ENCODE peak calls at places on chromosomes 6 and 20, in four cellular contexts. One of them, this sample, is unnamed.

GRCh38 chr6:17562636-17563035 is 37.5 kb upstream of the FAM8A1 start:
- DNase-seq in fibroblast of mammary gland: no peak
- DNase-seq in stimulated activated CD8-positive, alpha-beta memory T cell treated with anti-CD3 and anti-CD28 coated beads, Interleukin-4, amount 100 ng/mL, for 48 hours: no peak
- DNase-seq in left lobe of liver: no peak
- DNase-seq in this sample: no peak

GRCh38 chr6:10112871-10113584 is 301.8 kb downstream of the TFAP2A start:
- DNase-seq in fibroblast of mammary gland: no peak
- DNase-seq in stimulated activated CD8-positive, alpha-beta memory T cell treated with anti-CD3 and anti-CD28 coated beads, Interleukin-4, amount 100 ng/mL, for 48 hours: no peak
- DNase-seq in left lobe of liver: no peak
- DNase-seq in this sample: no peak

GRCh38 chr6:15058200-15059070 is 187.4 kb upstream of the JARID2 start:
- DNase-seq in fibroblast of mammary gland: no peak
- DNase-seq in stimulated activated CD8-positive, alpha-beta memory T cell treated with anti-CD3 and anti-CD28 coated beads, Interleukin-4, amount 100 ng/mL, for 48 hours: no peak
- DNase-seq in left lobe of liver: no peak
- DNase-seq in this sample: no peak

GRCh38 chr6:66865771-66866170 is 1158.7 kb upstream of the EYS start:
- DNase-seq in fibroblast of mammary gland: peak
- DNase-seq in stimulated activated CD8-positive, alpha-beta memory T cell treated with anti-CD3 and anti-CD28 coated beads, Interleukin-4, amount 100 ng/mL, for 48 hours: no peak
- DNase-seq in left lobe of liver: no peak
- DNase-seq in this sample: no peak

GRCh38 chr6:5143625-5144311 is 58.6 kb downstream of the PPP1R3G start:
- DNase-seq in fibroblast of mammary gland: peak
- DNase-seq in stimulated activated CD8-positive, alpha-beta memory T cell treated with anti-CD3 and anti-CD28 coated beads, Interleukin-4, amount 100 ng/mL, for 48 hours: peak
- DNase-seq in left lobe of liver: peak
- DNase-seq in this sample: peak

GRCh38 chr6:77454386-77454785 is 8.9 kb downstream of the HTR1B start:
- DNase-seq in fibroblast of mammary gland: no peak
- DNase-seq in stimulated activated CD8-positive, alpha-beta memory T cell treated with anti-CD3 and anti-CD28 coated beads, Interleukin-4, amount 100 ng/mL, for 48 hours: no peak
- DNase-seq in left lobe of liver: no peak
- DNase-seq in this sample: no peak

GRCh38 chr20:62728028-62728780 is 19.6 kb downstream of the NTSR1 start:
- DNase-seq in fibroblast of mammary gland: no peak
- DNase-seq in stimulated activated CD8-positive, alpha-beta memory T cell treated with anti-CD3 and anti-CD28 coated beads, Interleukin-4, amount 100 ng/mL, for 48 hours: no peak
- DNase-seq in left lobe of liver: no peak
- DNase-seq in this sample: no peak

GRCh38 chr6:25150031-25150430 is 129.1 kb upstream of the CARMIL1 start:
- DNase-seq in fibroblast of mammary gland: no peak
- DNase-seq in stimulated activated CD8-positive, alpha-beta memory T cell treated with anti-CD3 and anti-CD28 coated beads, Interleukin-4, amount 100 ng/mL, for 48 hours: no peak
- DNase-seq in left lobe of liver: no peak
- DNase-seq in this sample: no peak

GRCh38 chr20:20666359-20666758 is 46.1 kb downstream of the RALGAPA2 start:
- DNase-seq in fibroblast of mammary gland: no peak
- DNase-seq in stimulated activated CD8-positive, alpha-beta memory T cell treated with anti-CD3 and anti-CD28 coated beads, Interleukin-4, amount 100 ng/mL, for 48 hours: no peak
- DNase-seq in left lobe of liver: no peak
- DNase-seq in this sample: peak

GRCh38 chr6:14754636-14755513 is 491.0 kb upstream of the JARID2 start:
- DNase-seq in fibroblast of mammary gland: no peak
- DNase-seq in stimulated activated CD8-positive, alpha-beta memory T cell treated with anti-CD3 and anti-CD28 coated beads, Interleukin-4, amount 100 ng/mL, for 48 hours: peak
- DNase-seq in left lobe of liver: no peak
- DNase-seq in this sample: no peak

GRCh38 chr6:166433096-166433495 is 50.4 kb upstream of the MPC1 start:
- DNase-seq in fibroblast of mammary gland: no peak
- DNase-seq in stimulated activated CD8-positive, alpha-beta memory T cell treated with anti-CD3 and anti-CD28 coated beads, Interleukin-4, amount 100 ng/mL, for 48 hours: no peak
- DNase-seq in left lobe of liver: no peak
- DNase-seq in this sample: no peak

GRCh38 chr6:21371676-21372161 is 221.8 kb upstream of the SOX4 start:
- DNase-seq in fibroblast of mammary gland: peak
- DNase-seq in stimulated activated CD8-positive, alpha-beta memory T cell treated with anti-CD3 and anti-CD28 coated beads, Interleukin-4, amount 100 ng/mL, for 48 hours: no peak
- DNase-seq in left lobe of liver: no peak
- DNase-seq in this sample: no peak

GRCh38 chr6:129047834-129048233 is 164.9 kb downstream of the LAMA2 start:
- DNase-seq in fibroblast of mammary gland: no peak
- DNase-seq in stimulated activated CD8-positive, alpha-beta memory T cell treated with anti-CD3 and anti-CD28 coated beads, Interleukin-4, amount 100 ng/mL, for 48 hours: no peak
- DNase-seq in left lobe of liver: no peak
- DNase-seq in this sample: no peak

GRCh38 chr6:53250761-53251672 is 97.7 kb downstream of the ELOVL5 start:
- DNase-seq in fibroblast of mammary gland: peak
- DNase-seq in stimulated activated CD8-positive, alpha-beta memory T cell treated with anti-CD3 and anti-CD28 coated beads, Interleukin-4, amount 100 ng/mL, for 48 hours: no peak
- DNase-seq in left lobe of liver: no peak
- DNase-seq in this sample: no peak

GRCh38 chr6:141117869-141118268 is 1014.9 kb upstream of the GJE1 start:
- DNase-seq in fibroblast of mammary gland: no peak
- DNase-seq in stimulated activated CD8-positive, alpha-beta memory T cell treated with anti-CD3 and anti-CD28 coated beads, Interleukin-4, amount 100 ng/mL, for 48 hours: no peak
- DNase-seq in left lobe of liver: no peak
- DNase-seq in this sample: no peak

GRCh38 chr20:24546232-24546892 is 76.9 kb downstream of the SYNDIG1 start:
- DNase-seq in fibroblast of mammary gland: no peak
- DNase-seq in stimulated activated CD8-positive, alpha-beta memory T cell treated with anti-CD3 and anti-CD28 coated beads, Interleukin-4, amount 100 ng/mL, for 48 hours: no peak
- DNase-seq in left lobe of liver: no peak
- DNase-seq in this sample: no peak

GRCh38 chr6:135182120-135182992 is 1.2 kb downstream of the MYB start:
- DNase-seq in fibroblast of mammary gland: no peak
- DNase-seq in stimulated activated CD8-positive, alpha-beta memory T cell treated with anti-CD3 and anti-CD28 coated beads, Interleukin-4, amount 100 ng/mL, for 48 hours: peak
- DNase-seq in left lobe of liver: peak
- DNase-seq in this sample: peak

GRCh38 chr6:134925800-134926199 is 24.1 kb downstream of the ALDH8A1 start:
- DNase-seq in fibroblast of mammary gland: peak
- DNase-seq in stimulated activated CD8-positive, alpha-beta memory T cell treated with anti-CD3 and anti-CD28 coated beads, Interleukin-4, amount 100 ng/mL, for 48 hours: no peak
- DNase-seq in left lobe of liver: no peak
- DNase-seq in this sample: peak

GRCh38 chr20:3889489-3890409 is 562 bp downstream of the PANK2 start:
- DNase-seq in fibroblast of mammary gland: no peak
- DNase-seq in stimulated activated CD8-positive, alpha-beta memory T cell treated with anti-CD3 and anti-CD28 coated beads, Interleukin-4, amount 100 ng/mL, for 48 hours: peak
- DNase-seq in left lobe of liver: peak
- DNase-seq in this sample: peak